ENCODE peak calls at places on chromosomes 12 and 14, in nine cellular contexts. E is CD4-positive, alpha-beta T cell; M is NCI-H510A treated with DMSO at 0.1 percent for 48 hours; V is GM13977; G is pancreas; Q is epithelial cell of esophagus; S is tibial nerve; U is retina; Z is activated CD8-positive, alpha-beta memory T cell treated with anti-CD3 and anti-CD28 coated beads, Interleukin-2, amount 10 ng/mL, durations not matched to agents 7 days and 5 days. R is an unnamed sample.

GRCh38 chr14:93163570-93163969 is 21.1 kb downstream of the MOAP1 start:
- DNase-seq in E (no peak), M (no peak), V (no peak), G (no peak), Q (no peak), S (no peak), U (no peak), Z (no peak), R (peak)

GRCh38 chr12:70002912-70003255 is 177.9 kb downstream of the MYRFL start:
- DNase-seq in E (no peak), M (peak), V (no peak), G (no peak), Q (no peak), S (no peak), U (no peak), Z (no peak), R (no peak)

GRCh38 chr14:35331605-35332516 is 39.7 kb downstream of the PSMA6 start:
- DNase-seq in E (no peak), M (peak), V (peak), G (peak), Q (peak), S (no peak), U (no peak), Z (no peak), R (peak)

GRCh38 chr12:88932457-88932856 is 352.2 kb upstream of the KITLG start:
- DNase-seq in E (no peak), M (no peak), V (no peak), G (no peak), Q (no peak), S (no peak), U (no peak), Z (no peak), R (no peak)

GRCh38 chr12:68410018-68410650 is 78.0 kb upstream of the MDM1 start:
- DNase-seq in E (no peak), M (no peak), V (no peak), G (no peak), Q (no peak), S (no peak), U (no peak), Z (no peak), R (no peak)

GRCh38 chr14:60188696-60189095 is 23.5 kb upstream of the DHRS7 start:
- DNase-seq in E (no peak), M (no peak), V (no peak), G (no peak), Q (no peak), S (no peak), U (no peak), Z (no peak), R (no peak)

GRCh38 chr12:19307451-19307850 is 131.8 kb upstream of the AEBP2 start:
- DNase-seq in E (no peak), M (no peak), V (no peak), G (no peak), Q (no peak), S (no peak), U (no peak), Z (no peak), R (no peak)

GRCh38 chr12:66059670-66060069 is 70.9 kb downstream of the LLPH start:
- DNase-seq in E (no peak), M (no peak), V (no peak), G (no peak), Q (no peak), S (no peak), U (peak), Z (no peak), R (no peak)

GRCh38 chr12:6423267-6424007 is 21.3 kb upstream of the CD27 start:
- DNase-seq in E (peak), M (peak), V (peak), G (peak), Q (peak), S (peak), U (peak), Z (peak), R (peak)

GRCh38 chr12:104439137-104439536 is 17.6 kb upstream of the CHST11 start:
- DNase-seq in E (no peak), M (no peak), V (no peak), G (no peak), Q (no peak), S (no peak), U (no peak), Z (no peak), R (no peak)

GRCh38 chr12:110266980-110267620 is 13.9 kb upstream of the ATP2A2 start:
- DNase-seq in E (no peak), M (no peak), V (no peak), G (no peak), Q (peak), S (no peak), U (peak), Z (no peak), R (no peak)

GRCh38 chr12:70733385-70733784 is 96.2 kb upstream of the PTPRB start:
- DNase-seq in E (no peak), M (peak), V (peak), G (no peak), Q (peak), S (no peak), U (peak), Z (no peak), R (peak)

GRCh38 chr12:110301065-110301806 is 20.2 kb downstream of the ATP2A2 start:
- DNase-seq in E (no peak), M (no peak), V (no peak), G (no peak), Q (no peak), S (no peak), U (no peak), Z (peak), R (no peak)

GRCh38 chr12:130714091-130714590 is 2.0 kb downstream of the RIMBP2 start:
- DNase-seq in E (no peak), M (no peak), V (no peak), G (peak), Q (no peak), S (no peak), U (peak), Z (no peak), R (no peak)

GRCh38 chr12:118148287-118148686 is 12.4 kb downstream of the PEBP1 start:
- DNase-seq in E (no peak), M (no peak), V (no peak), G (no peak), Q (no peak), S (no peak), U (no peak), Z (no peak), R (no peak)

GRCh38 chr12:3651585-3652424 is 101.1 kb downstream of the CRACR2A start:
- DNase-seq in E (no peak), M (no peak), V (no peak), G (no peak), Q (no peak), S (no peak), U (no peak), Z (no peak), R (no peak)

R was measured in RKO.